ENCODE peak calls at places on chromosomes 12 and 14, in nine cellular contexts. One of them, this sample, is unnamed.

GRCh38 chr12:11836282-11836963 is 186.9 kb downstream of the ETV6 start:
- DNase-seq in uterus: no peak
- DNase-seq in endothelial cell of umbilical vein: no peak
- DNase-seq in stomach: peak; percentile 50
- DNase-seq in endodermal cell: peak; percentile 44
- DNase-seq in cardiac muscle cell: no peak
- DNase-seq in Peyer's patch: peak; percentile 88
- DNase-seq in CD8-positive, alpha-beta memory T cell: no peak
- DNase-seq in mammary epithelial cell: no peak
- DNase-seq in this sample: no peak

GRCh38 chr14:63840981-63841380 is 11.8 kb upstream of the SYNE2 start:
- DNase-seq in mammary epithelial cell: no peak
- DNase-seq in cardiac muscle cell: no peak
- DNase-seq in uterus: no peak
- DNase-seq in endothelial cell of umbilical vein: no peak
- DNase-seq in CD8-positive, alpha-beta memory T cell: peak; percentile 78
- DNase-seq in stomach: peak; percentile 36
- DNase-seq in endodermal cell: peak; percentile 65
- DNase-seq in Peyer's patch: peak; percentile 71
- DNase-seq in this sample: peak; percentile 48

GRCh38 chr12:124152733-124153132 is 142.2 kb upstream of the RFLNA start:
- DNase-seq in endodermal cell: no peak
- DNase-seq in CD8-positive, alpha-beta memory T cell: no peak
- DNase-seq in endothelial cell of umbilical vein: no peak
- DNase-seq in uterus: no peak
- DNase-seq in stomach: no peak
- DNase-seq in Peyer's patch: no peak
- DNase-seq in cardiac muscle cell: peak; percentile 65
- DNase-seq in mammary epithelial cell: no peak
- DNase-seq in this sample: no peak

GRCh38 chr14:20551606-20552005 is 9.2 kb downstream of the RNASE9 start:
- DNase-seq in Peyer's patch: no peak
- DNase-seq in mammary epithelial cell: no peak
- DNase-seq in cardiac muscle cell: no peak
- DNase-seq in stomach: no peak
- DNase-seq in endothelial cell of umbilical vein: no peak
- DNase-seq in uterus: no peak
- DNase-seq in CD8-positive, alpha-beta memory T cell: no peak
- DNase-seq in endodermal cell: peak; percentile 56
- DNase-seq in this sample: no peak

GRCh38 chr14:91892918-91893527 is 25.7 kb upstream of the TC2N start:
- DNase-seq in mammary epithelial cell: no peak
- DNase-seq in uterus: no peak
- DNase-seq in endothelial cell of umbilical vein: no peak
- DNase-seq in stomach: no peak
- DNase-seq in Peyer's patch: no peak
- DNase-seq in CD8-positive, alpha-beta memory T cell: no peak
- DNase-seq in endodermal cell: peak; percentile 83
- DNase-seq in cardiac muscle cell: peak; percentile 21
- DNase-seq in this sample: peak; percentile 30

GRCh38 chr14:52380294-52380693 is 66.2 kb downstream of the PTGER2 start:
- DNase-seq in cardiac muscle cell: peak; percentile 29
- DNase-seq in endodermal cell: no peak
- DNase-seq in uterus: no peak
- DNase-seq in Peyer's patch: no peak
- DNase-seq in endothelial cell of umbilical vein: no peak
- DNase-seq in stomach: no peak
- DNase-seq in CD8-positive, alpha-beta memory T cell: no peak
- DNase-seq in mammary epithelial cell: peak; percentile 82
- DNase-seq in this sample: no peak

GRCh38 chr14:23066855-23067744 is 9.8 kb upstream of the CDH24 start:
- DNase-seq in uterus: no peak
- DNase-seq in endodermal cell: peak; percentile 42
- DNase-seq in cardiac muscle cell: no peak
- DNase-seq in endothelial cell of umbilical vein: no peak
- DNase-seq in stomach: no peak
- DNase-seq in Peyer's patch: peak; percentile 44
- DNase-seq in CD8-positive, alpha-beta memory T cell: no peak
- DNase-seq in mammary epithelial cell: no peak
- DNase-seq in this sample: no peak

GRCh38 chr12:41479431-41479830 is 291.3 kb downstream of the PDZRN4 start:
- DNase-seq in mammary epithelial cell: no peak
- DNase-seq in stomach: no peak
- DNase-seq in CD8-positive, alpha-beta memory T cell: no peak
- DNase-seq in Peyer's patch: no peak
- DNase-seq in uterus: no peak
- DNase-seq in cardiac muscle cell: no peak
- DNase-seq in endothelial cell of umbilical vein: no peak
- DNase-seq in endodermal cell: no peak
- DNase-seq in this sample: no peak

GRCh38 chr14:97021001-97021400 is 223.8 kb downstream of the VRK1 start:
- DNase-seq in cardiac muscle cell: no peak
- DNase-seq in stomach: no peak
- DNase-seq in Peyer's patch: peak; percentile 50
- DNase-seq in uterus: no peak
- DNase-seq in endothelial cell of umbilical vein: no peak
- DNase-seq in CD8-positive, alpha-beta memory T cell: no peak
- DNase-seq in endodermal cell: no peak
- DNase-seq in mammary epithelial cell: no peak
- DNase-seq in this sample: no peak

GRCh38 chr12:22812531-22812930 is 187.6 kb downstream of the ETNK1 start:
- DNase-seq in stomach: no peak
- DNase-seq in CD8-positive, alpha-beta memory T cell: no peak
- DNase-seq in cardiac muscle cell: no peak
- DNase-seq in mammary epithelial cell: no peak
- DNase-seq in uterus: no peak
- DNase-seq in endothelial cell of umbilical vein: no peak
- DNase-seq in Peyer's patch: no peak
- DNase-seq in endodermal cell: no peak
- DNase-seq in this sample: no peak

GRCh38 chr14:71555654-71556559 is 376.3 kb upstream of the RGS6 start:
- DNase-seq in CD8-positive, alpha-beta memory T cell: peak; percentile 67
- DNase-seq in mammary epithelial cell: peak; percentile 66
- DNase-seq in uterus: no peak
- DNase-seq in endodermal cell: no peak
- DNase-seq in endothelial cell of umbilical vein: peak; percentile 16
- DNase-seq in Peyer's patch: peak; percentile 52
- DNase-seq in stomach: no peak
- DNase-seq in cardiac muscle cell: peak; percentile 26
- DNase-seq in this sample: no peak

DNA sequence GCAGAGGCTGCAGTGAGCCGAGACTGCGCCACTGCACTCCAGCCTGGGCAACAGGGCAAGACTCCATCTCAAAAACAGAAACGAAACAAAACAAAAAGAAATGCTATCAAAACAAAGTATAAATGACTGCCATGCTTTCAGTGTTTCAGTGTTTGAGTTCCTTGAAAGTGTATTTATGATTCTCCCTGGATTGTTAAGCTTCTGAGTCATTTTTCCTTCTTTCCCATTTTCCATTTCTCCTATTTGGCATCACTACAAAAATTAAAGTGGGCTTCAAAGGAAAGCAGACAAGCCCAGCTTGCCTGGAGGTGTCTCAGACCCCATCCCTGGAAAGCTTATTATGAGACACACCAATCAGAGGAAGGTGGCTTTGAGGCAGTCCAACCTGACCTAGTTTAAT is 35.1 kb downstream of the NIN start:
- DNase-seq in Peyer's patch: no peak
- DNase-seq in endothelial cell of umbilical vein: peak; percentile 78
- DNase-seq in mammary epithelial cell: no peak
- DNase-seq in cardiac muscle cell: no peak
- DNase-seq in uterus: no peak
- DNase-seq in endodermal cell: no peak
- DNase-seq in CD8-positive, alpha-beta memory T cell: no peak
- DNase-seq in stomach: no peak
- DNase-seq in this sample: no peak
- H3K4me1 ChIP-seq in Peyer's patch: no peaks in the 10 kb centered on the region
- H3K4me1 ChIP-seq in endothelial cell of umbilical vein: peaks cover 31% of the 10 kb centered on the region
- H3K4me1 ChIP-seq in mammary epithelial cell: no peaks in the 10 kb centered on the region
- H3K4me1 ChIP-seq in cardiac muscle cell: peaks cover 25% of the 10 kb centered on the region
- H3K4me1 ChIP-seq in uterus: peaks cover 5% of the 10 kb centered on the region
- H3K4me1 ChIP-seq in endodermal cell: no peaks in the 10 kb centered on the region
- H3K4me1 ChIP-seq in CD8-positive, alpha-beta memory T cell: peaks cover 43% of the 10 kb centered on the region
- H3K4me1 ChIP-seq in stomach: no peaks in the 10 kb centered on the region
- H3K4me1 ChIP-seq in this sample: peaks cover 9% of the 10 kb centered on the region

GRCh38 chr14:69880051-69880487 is 853 bp downstream of the SMOC1 start:
- DNase-seq in mammary epithelial cell: peak; percentile 27
- DNase-seq in CD8-positive, alpha-beta memory T cell: no peak
- DNase-seq in endodermal cell: peak; percentile 71
- DNase-seq in stomach: no peak
- DNase-seq in Peyer's patch: no peak
- DNase-seq in uterus: no peak
- DNase-seq in endothelial cell of umbilical vein: no peak
- DNase-seq in cardiac muscle cell: no peak
- DNase-seq in this sample: no peak

GRCh38 chr14:69876848-69877306 is 2.3 kb upstream of the SMOC1 start:
- DNase-seq in CD8-positive, alpha-beta memory T cell: no peak
- DNase-seq in endodermal cell: no peak
- DNase-seq in uterus: no peak
- DNase-seq in cardiac muscle cell: no peak
- DNase-seq in Peyer's patch: no peak
- DNase-seq in mammary epithelial cell: no peak
- DNase-seq in endothelial cell of umbilical vein: peak; percentile 4
- DNase-seq in stomach: no peak
- DNase-seq in this sample: no peak

GRCh38 chr14:69879175-69880047 is at the start of gene SMOC1:
- DNase-seq in endothelial cell of umbilical vein: peak; percentile 57
- DNase-seq in uterus: peak; percentile 26
- DNase-seq in CD8-positive, alpha-beta memory T cell: no peak
- DNase-seq in endodermal cell: peak; percentile 94
- DNase-seq in Peyer's patch: peak; percentile 50
- DNase-seq in stomach: peak; percentile 76
- DNase-seq in mammary epithelial cell: peak; percentile 85
- DNase-seq in cardiac muscle cell: peak; percentile 34
- DNase-seq in this sample: peak; percentile 12

GRCh38 chr14:69877492-69877891 is 1.7 kb upstream of the SMOC1 start:
- DNase-seq in uterus: no peak
- DNase-seq in mammary epithelial cell: peak; percentile 29
- DNase-seq in endodermal cell: no peak
- DNase-seq in CD8-positive, alpha-beta memory T cell: no peak
- DNase-seq in Peyer's patch: no peak
- DNase-seq in cardiac muscle cell: peak; percentile 52
- DNase-seq in endothelial cell of umbilical vein: peak; percentile 33
- DNase-seq in stomach: no peak
- DNase-seq in this sample: no peak

GRCh38 chr14:69878251-69878650 is 965 bp upstream of the SMOC1 start:
- DNase-seq in stomach: no peak
- DNase-seq in Peyer's patch: no peak
- DNase-seq in mammary epithelial cell: no peak
- DNase-seq in uterus: no peak
- DNase-seq in cardiac muscle cell: no peak
- DNase-seq in CD8-positive, alpha-beta memory T cell: no peak
- DNase-seq in endodermal cell: no peak
- DNase-seq in endothelial cell of umbilical vein: no peak
- DNase-seq in this sample: no peak
- H3K27me3 ChIP-seq in stomach: peaks cover 10% of the 10 kb centered on the region
- H3K27me3 ChIP-seq in Peyer's patch: peaks cover 12% of the 10 kb centered on the region
- H3K27me3 ChIP-seq in mammary epithelial cell: no peaks in the 10 kb centered on the region
- H3K27me3 ChIP-seq in uterus: no peaks in the 10 kb centered on the region
- H3K27me3 ChIP-seq in cardiac muscle cell: peaks cover 12% of the 10 kb centered on the region
- H3K27me3 ChIP-seq in CD8-positive, alpha-beta memory T cell: peaks cover 8% of the 10 kb centered on the region
- H3K27me3 ChIP-seq in endodermal cell: peaks cover 58% of the 10 kb centered on the region
- H3K27me3 ChIP-seq in endothelial cell of umbilical vein: peaks cover 34% of the 10 kb centered on the region
- H3K27me3 ChIP-seq in this sample: peaks cover 35% of the 10 kb centered on the region

GRCh38 chr14:101537286-101537685 is 24.0 kb upstream of the DIO3 start:
- DNase-seq in endothelial cell of umbilical vein: no peak
- DNase-seq in uterus: no peak
- DNase-seq in Peyer's patch: no peak
- DNase-seq in endodermal cell: no peak
- DNase-seq in CD8-positive, alpha-beta memory T cell: no peak
- DNase-seq in mammary epithelial cell: no peak
- DNase-seq in stomach: no peak
- DNase-seq in cardiac muscle cell: no peak
- DNase-seq in this sample: no peak

GRCh38 chr14:101535232-101535631 is 26.1 kb upstream of the DIO3 start:
- DNase-seq in endothelial cell of umbilical vein: no peak
- DNase-seq in Peyer's patch: no peak
- DNase-seq in CD8-positive, alpha-beta memory T cell: no peak
- DNase-seq in stomach: no peak
- DNase-seq in cardiac muscle cell: no peak
- DNase-seq in uterus: no peak
- DNase-seq in endodermal cell: no peak
- DNase-seq in mammary epithelial cell: no peak
- DNase-seq in this sample: peak; percentile 14

GRCh38 chr14:101538865-101539264 is 22.4 kb upstream of the DIO3 start:
- DNase-seq in Peyer's patch: no peak
- DNase-seq in stomach: no peak
- DNase-seq in endodermal cell: no peak
- DNase-seq in mammary epithelial cell: no peak
- DNase-seq in uterus: no peak
- DNase-seq in endothelial cell of umbilical vein: no peak
- DNase-seq in cardiac muscle cell: no peak
- DNase-seq in CD8-positive, alpha-beta memory T cell: no peak
- DNase-seq in this sample: no peak

GRCh38 chr14:101534198-101534597 is 27.1 kb upstream of the DIO3 start:
- DNase-seq in cardiac muscle cell: no peak
- DNase-seq in stomach: no peak
- DNase-seq in endothelial cell of umbilical vein: no peak
- DNase-seq in endodermal cell: no peak
- DNase-seq in uterus: no peak
- DNase-seq in Peyer's patch: no peak
- DNase-seq in mammary epithelial cell: no peak
- DNase-seq in CD8-positive, alpha-beta memory T cell: no peak
- DNase-seq in this sample: no peak

DNA sequence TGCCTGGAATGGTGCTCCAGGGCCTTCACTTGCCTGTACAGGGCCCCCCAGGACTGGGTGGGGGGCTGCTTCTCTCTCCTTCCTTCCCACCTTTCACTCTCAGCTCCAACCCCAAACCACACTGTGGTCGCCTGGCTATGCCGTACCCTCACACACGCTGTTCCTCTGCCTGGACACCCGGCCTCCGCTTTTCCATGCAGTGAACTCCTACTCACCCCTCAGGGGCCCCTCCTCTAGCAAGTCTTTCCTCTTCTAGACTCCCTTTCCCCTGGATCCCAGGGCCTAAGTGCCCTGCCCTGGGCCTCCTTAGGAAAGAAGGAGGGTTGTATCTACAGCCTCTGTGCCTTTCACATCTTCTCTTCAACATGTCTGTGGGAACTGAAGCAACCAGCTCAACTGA is 25.5 kb upstream of the DIO3 start:
- DNase-seq in Peyer's patch: no peak
- DNase-seq in cardiac muscle cell: no peak
- DNase-seq in CD8-positive, alpha-beta memory T cell: no peak
- DNase-seq in endothelial cell of umbilical vein: no peak
- DNase-seq in uterus: no peak
- DNase-seq in mammary epithelial cell: no peak
- DNase-seq in stomach: no peak
- DNase-seq in endodermal cell: no peak
- DNase-seq in this sample: no peak
- H3K4me1 ChIP-seq in Peyer's patch: no peaks in the 10 kb centered on the region
- H3K4me1 ChIP-seq in cardiac muscle cell: no peaks in the 10 kb centered on the region
- H3K4me1 ChIP-seq in CD8-positive, alpha-beta memory T cell: peaks cover 22% of the 10 kb centered on the region
- H3K4me1 ChIP-seq in endothelial cell of umbilical vein: no peaks in the 10 kb centered on the region
- H3K4me1 ChIP-seq in uterus: no peaks in the 10 kb centered on the region
- H3K4me1 ChIP-seq in mammary epithelial cell: no peaks in the 10 kb centered on the region
- H3K4me1 ChIP-seq in stomach: no peaks in the 10 kb centered on the region
- H3K4me1 ChIP-seq in endodermal cell: no peaks in the 10 kb centered on the region
- H3K4me1 ChIP-seq in this sample: no peaks in the 10 kb centered on the region

DNA sequence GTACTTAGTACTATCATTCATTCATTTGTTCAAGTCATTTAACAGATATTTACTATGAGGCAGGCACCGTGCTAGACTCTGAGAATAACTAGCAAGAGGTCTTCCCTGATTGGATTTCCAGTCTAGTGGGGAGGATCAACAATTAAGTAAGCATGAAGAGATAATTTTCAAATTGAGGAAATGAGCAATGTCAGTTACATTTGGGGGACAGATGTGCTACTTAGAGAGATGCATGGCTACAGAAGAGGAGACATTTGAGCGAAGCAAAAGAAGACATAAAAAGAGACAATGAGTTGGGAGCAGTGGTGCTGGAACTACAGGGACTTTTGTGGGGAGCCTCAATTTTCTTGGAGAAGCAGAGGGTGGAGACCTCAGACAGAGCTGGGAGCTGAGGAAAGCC is 7.7 kb downstream of the KCNA5 start:
- DNase-seq in mammary epithelial cell: no peak
- DNase-seq in stomach: no peak
- DNase-seq in endodermal cell: no peak
- DNase-seq in CD8-positive, alpha-beta memory T cell: no peak
- DNase-seq in endothelial cell of umbilical vein: no peak
- DNase-seq in cardiac muscle cell: no peak
- DNase-seq in uterus: no peak
- DNase-seq in Peyer's patch: no peak
- DNase-seq in this sample: no peak
- H3K27me3 ChIP-seq in mammary epithelial cell: peaks cover 6% of the 10 kb centered on the region
- H3K27me3 ChIP-seq in stomach: no peaks in the 10 kb centered on the region
- H3K27me3 ChIP-seq in endodermal cell: peaks cover 6% of the 10 kb centered on the region
- H3K27me3 ChIP-seq in CD8-positive, alpha-beta memory T cell: no peaks in the 10 kb centered on the region
- H3K27me3 ChIP-seq in endothelial cell of umbilical vein: no peaks in the 10 kb centered on the region
- H3K27me3 ChIP-seq in cardiac muscle cell: no peaks in the 10 kb centered on the region
- H3K27me3 ChIP-seq in uterus: no peaks in the 10 kb centered on the region
- H3K27me3 ChIP-seq in Peyer's patch: no peaks in the 10 kb centered on the region
- H3K27me3 ChIP-seq in this sample: peaks cover 9% of the 10 kb centered on the region